ENCODE peak calls at places on chromosomes 5 and 9, in six cellular contexts. V is mesothelial cell of epicardium; M is heart right ventricle; W is CD4-positive, alpha-beta T cell; Y is endothelial cell; D is lower lobe of right lung. L is an unnamed sample.
A peak's percentile ranks its signal among the peaks of the same experiment; 100 is the strongest.

GRCh38 chr9:69076550-69076949 is 41.0 kb downstream of the FXN start:
- DNase-seq in V (no peak), M (no peak), W (no peak), Y (no peak), D (no peak), L (no peak)

GRCh38 chr5:149053027-149053705 is 9.7 kb downstream of the SH3TC2 start:
- DNase-seq in V (no peak), M (no peak), W (no peak), Y (no peak), D (no peak), L (no peak)

GRCh38 chr9:107755267-107755666 is 265.7 kb upstream of the KLF4 start:
- DNase-seq in V (no peak), M (no peak), W (no peak), Y (no peak), D (no peak), L (peak; percentile 61)

GRCh38 chr9:13939129-13939528 is 374.8 kb downstream of the NFIB start:
- DNase-seq in V (no peak), M (no peak), W (no peak), Y (no peak), D (no peak), L (peak; percentile 75)

GRCh38 chr5:5326126-5326758 is 96.2 kb upstream of the ICE1 start:
- DNase-seq in V (peak; percentile 51), M (no peak), W (no peak), Y (no peak), D (no peak), L (no peak)

GRCh38 chr9:21711504-21711903 is 90.9 kb upstream of the MTAP start:
- DNase-seq in V (no peak), M (no peak), W (no peak), Y (no peak), D (no peak), L (no peak)

GRCh38 chr9:28925184-28925583 is 1351.9 kb upstream of the C9orf72 start:
- DNase-seq in V (no peak), M (no peak), W (no peak), Y (no peak), D (no peak), L (no peak)

GRCh38 chr9:36779582-36779981 is 206.9 kb downstream of the MELK start:
- DNase-seq in V (no peak), M (no peak), W (no peak), Y (no peak), D (no peak), L (no peak)

GRCh38 chr9:116000748-116001329 is 152.8 kb upstream of the PAPPA start:
- DNase-seq in V (no peak), M (no peak), W (no peak), Y (peak; percentile 26), D (no peak), L (no peak)

GRCh38 chr5:102589661-102590060 is 90.9 kb upstream of the SLCO6A1 start:
- DNase-seq in V (no peak), M (no peak), W (no peak), Y (no peak), D (no peak), L (peak; percentile 6)

GRCh38 chr9:87148391-87149237 is 201.3 kb upstream of the GAS1 start:
- DNase-seq in V (peak; percentile 81), M (peak; percentile 88), W (no peak), Y (peak; percentile 74), D (peak; percentile 70), L (peak; percentile 69)

GRCh38 chr5:151219138-151219537 is 4.8 kb downstream of the CCDC69 start:
- DNase-seq in V (no peak), M (no peak), W (no peak), Y (no peak), D (no peak), L (no peak)

GRCh38 chr5:38467353-38468040 is 88.9 kb downstream of the LIFR start:
- DNase-seq in V (no peak), M (peak; percentile 64), W (no peak), Y (no peak), D (no peak), L (peak; percentile 61)

GRCh38 chr9:121340676-121341392 is 29.2 kb downstream of the STOM start:
- DNase-seq in V (no peak), M (no peak), W (no peak), Y (no peak), D (no peak), L (no peak)

GRCh38 chr5:417765-418559 is 25.0 kb upstream of the EXOC3 start:
- DNase-seq in V (no peak), M (no peak), W (no peak), Y (no peak), D (no peak), L (no peak)

GRCh38 chr5:123670981-123671557 is 159.1 kb downstream of the CSNK1G3 start:
- DNase-seq in V (peak; percentile 54), M (no peak), W (peak; percentile 16), Y (peak; percentile 60), D (no peak), L (peak; percentile 54)

DNA sequence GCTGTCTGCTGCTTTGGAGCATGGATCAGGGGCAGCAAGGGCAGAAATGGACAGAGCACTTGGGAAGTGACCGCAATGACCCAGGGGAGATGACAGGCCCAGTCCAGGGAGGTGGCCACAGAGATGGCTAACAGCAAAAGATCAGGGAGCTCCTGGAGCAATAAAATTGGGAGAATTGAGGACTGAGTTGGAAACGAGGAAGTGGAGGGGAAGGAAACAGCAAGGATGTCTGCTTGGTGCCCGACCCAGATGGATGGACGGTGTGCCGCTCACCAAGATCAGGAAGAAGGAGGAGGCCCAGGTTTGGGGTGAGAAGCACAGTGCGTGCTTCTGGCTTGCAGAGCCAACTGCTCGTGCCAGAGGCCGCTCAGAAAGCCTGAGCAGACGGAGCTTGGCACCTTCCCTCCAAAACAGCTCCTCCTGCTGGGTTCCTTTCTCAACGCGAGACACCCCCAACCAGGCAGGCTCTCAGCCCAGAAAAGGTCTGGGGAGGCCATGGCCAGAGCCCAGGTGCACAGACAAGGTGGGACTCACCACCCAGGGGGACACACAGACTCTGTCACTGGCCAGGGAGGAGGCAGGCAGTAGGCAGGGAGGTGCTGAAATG is 1.7 kb upstream of the SLC34A1 start:
- DNase-seq in V (no peak), M (no peak), W (no peak), Y (no peak), D (no peak), L (peak; percentile 36)
- TF ChIP-seq CTCF in V (no peak), M (peak; percentile 21), W (no peak), Y (no peak), D (no peak), L (peak; percentile 45)

DNA sequence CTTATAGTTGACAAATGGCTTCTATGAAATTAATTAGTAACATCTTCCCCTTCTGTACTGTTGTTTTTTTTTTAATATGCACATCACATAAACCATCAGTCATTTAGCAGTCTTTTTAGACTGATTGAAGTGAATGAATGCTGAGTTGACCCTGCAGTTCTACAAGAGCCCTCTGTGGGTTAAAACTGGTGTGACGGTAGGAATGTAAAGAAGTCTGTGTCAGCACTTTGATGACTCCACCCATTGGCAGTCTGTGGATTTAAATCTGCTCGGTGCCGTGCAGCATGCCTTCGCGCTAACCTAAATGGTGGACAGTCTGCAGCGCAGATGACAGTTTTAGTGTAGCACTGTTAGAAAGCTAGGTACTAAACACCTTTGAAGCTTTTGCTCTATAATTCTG is 3.1 kb downstream of the GTF3C4 start:
- DNase-seq in V (no peak), M (no peak), W (no peak), Y (peak; percentile 17), D (no peak), L (peak; percentile 70)
- TF ChIP-seq CTCF in V (peak; percentile 18), M (no peak), W (no peak), Y (no peak), D (no peak), L (peak; percentile 41)

DNA sequence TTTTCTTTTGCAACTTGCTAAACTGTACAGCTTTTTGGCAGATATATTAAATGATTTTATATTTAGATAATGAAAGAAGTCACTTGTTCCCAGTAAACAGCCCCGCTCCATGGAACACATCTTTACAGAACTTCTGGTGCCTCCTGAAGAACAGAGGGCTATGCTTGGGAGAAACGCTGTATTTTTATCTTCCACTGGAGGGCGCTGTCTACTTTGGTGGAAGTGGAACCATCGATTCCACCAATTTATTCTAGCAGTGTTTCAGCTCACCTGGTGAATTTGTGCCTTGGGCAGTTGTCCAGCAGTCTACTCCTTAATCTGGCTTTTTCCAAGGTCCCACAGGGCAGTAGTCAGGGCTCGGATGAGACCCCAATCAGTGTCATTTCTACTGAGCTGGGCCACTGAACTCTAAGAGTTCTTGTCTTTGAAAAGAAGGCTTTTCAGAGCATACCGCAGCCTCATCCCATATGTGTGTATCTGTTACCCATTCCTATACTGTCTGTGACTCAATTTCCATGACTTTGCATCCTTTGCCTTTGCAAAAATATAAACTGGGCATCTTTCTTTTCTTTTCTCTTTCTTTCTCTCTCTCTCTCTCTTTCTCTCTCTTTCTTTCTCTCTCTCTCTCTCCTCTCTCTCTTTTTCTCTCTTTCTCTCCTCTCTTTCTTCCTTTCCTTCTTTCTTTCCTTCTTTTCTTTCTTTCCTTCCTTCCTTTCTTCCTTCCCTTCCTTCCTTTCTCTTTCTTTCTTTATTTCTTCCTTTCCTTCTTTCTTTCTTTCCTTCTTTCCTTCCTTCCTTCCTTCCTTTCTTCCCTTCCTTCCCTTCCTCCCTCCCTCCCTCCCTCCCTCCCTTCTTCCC is 138.5 kb upstream of the ZNF618 start:
- DNase-seq in V (peak; percentile 69), M (no peak), W (no peak), Y (peak; percentile 74), D (no peak), L (peak; percentile 64)
- TF ChIP-seq CTCF in V (peak; percentile 92), M (peak; percentile 74), W (peak; percentile 22), Y (peak; percentile 95), D (peak; percentile 70), L (peak; percentile 84)

DNA sequence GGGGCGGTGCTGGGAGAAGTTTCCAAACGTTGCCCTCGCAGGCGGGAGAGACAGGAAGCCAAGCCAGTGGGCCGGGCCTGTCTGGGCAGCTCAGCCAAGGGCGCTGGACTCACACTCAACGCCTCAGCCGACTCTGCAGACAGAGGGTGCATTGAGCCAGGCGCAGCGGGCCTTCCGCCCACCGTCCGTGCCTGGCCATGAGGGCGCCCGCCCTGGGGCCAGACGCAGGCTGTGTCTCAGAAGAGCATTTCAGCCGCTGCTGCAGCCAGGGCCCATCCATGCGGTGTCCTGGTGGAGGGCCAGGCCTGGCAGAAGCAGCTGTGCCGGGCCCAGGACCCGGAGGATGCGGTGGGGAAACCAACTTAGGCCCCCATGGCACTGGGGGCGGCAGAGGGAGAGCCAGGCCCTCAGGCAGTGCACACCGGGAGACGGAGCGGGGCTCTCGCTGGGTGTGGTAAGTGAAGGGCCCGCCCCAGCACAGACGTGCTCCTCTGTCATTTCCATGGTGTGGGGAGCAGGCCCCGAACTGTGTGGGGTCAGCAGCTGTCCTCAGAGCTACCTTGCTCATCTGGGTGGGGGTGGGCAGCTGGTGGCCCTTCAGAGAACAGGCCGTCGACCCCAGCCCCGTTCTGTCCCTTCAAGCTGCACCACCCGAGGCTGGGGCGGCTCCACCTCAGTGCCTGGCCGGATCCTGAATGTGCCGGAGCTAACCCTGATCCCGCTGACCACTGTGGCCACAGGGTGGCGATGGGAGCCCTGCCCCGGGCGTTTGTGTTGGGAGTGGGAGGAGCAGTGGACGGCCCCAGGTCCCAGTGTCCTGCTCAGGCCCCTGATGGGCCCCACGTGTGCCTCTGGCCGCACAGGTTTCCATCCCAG is 18.0 kb downstream of the DNLZ start:
- DNase-seq in V (no peak), M (peak; percentile 77), W (no peak), Y (peak; percentile 67), D (peak; percentile 84), L (peak; percentile 64)
- TF ChIP-seq CTCF in V (no peak), M (peak; percentile 41), W (no peak), Y (no peak), D (peak; percentile 61), L (peak; percentile 63)